ENCODE peak calls at places on chromosomes 16 and 17, in six cellular contexts. U is heart right ventricle, M is naive B cell, R is esophagus mucosa, E is heart left ventricle, N is left colon. Y is an unnamed sample.

GRCh38 chr16:50335198-50335958 is 33.4 kb downstream of the BRD7 start:
- ATAC-seq in U (no peak), M (no peak), R (peak), E (no peak), N (peak), Y (no peak)

GRCh38 chr16:8816967-8817662 is 19.5 kb downstream of the PMM2 start:
- ATAC-seq in U (no peak), M (no peak), R (no peak), E (no peak), N (no peak), Y (no peak)

GRCh38 chr16:75175074-75175473 is 26.8 kb downstream of the ZFP1 start:
- ATAC-seq in U (no peak), M (no peak), R (peak), E (no peak), N (no peak), Y (no peak)

GRCh38 chr17:76139801-76140660 is 1.0 kb downstream of the FOXJ1 start:
- ATAC-seq in U (no peak), M (peak), R (no peak), E (no peak), N (peak), Y (no peak)

GRCh38 chr16:86270696-86271095 is 239.6 kb upstream of the FOXF1 start:
- ATAC-seq in U (no peak), M (no peak), R (no peak), E (no peak), N (no peak), Y (no peak)

GRCh38 chr16:84195201-84196093 is 4.5 kb downstream of the ADAD2 start:
- ATAC-seq in U (no peak), M (no peak), R (no peak), E (no peak), N (no peak), Y (no peak)

GRCh38 chr16:23975293-23975692 is 139.5 kb downstream of the PRKCB start:
- ATAC-seq in U (no peak), M (no peak), R (no peak), E (no peak), N (no peak), Y (no peak)

GRCh38 chr17:57569860-57570259 is 175.2 kb downstream of the CCDC182 start:
- ATAC-seq in U (no peak), M (no peak), R (no peak), E (no peak), N (peak), Y (no peak)

GRCh38 chr16:70657956-70658355 is 11.6 kb downstream of the IL34 start:
- ATAC-seq in U (no peak), M (no peak), R (no peak), E (no peak), N (no peak), Y (no peak)

GRCh38 chr17:60170835-60171752 is 21.3 kb downstream of the CA4 start:
- ATAC-seq in U (no peak), M (no peak), R (peak), E (no peak), N (peak), Y (peak)

GRCh38 chr16:11612110-11612981 is 25.6 kb upstream of the LITAF start:
- ATAC-seq in U (peak), M (no peak), R (peak), E (peak), N (peak), Y (no peak)

GRCh38 chr16:84832488-84833141 is 12.8 kb downstream of the CRISPLD2 start:
- ATAC-seq in U (peak), M (no peak), R (peak), E (peak), N (peak), Y (no peak)

GRCh38 chr16:78593352-78593751 is 493.9 kb downstream of the WWOX start:
- ATAC-seq in U (no peak), M (no peak), R (no peak), E (no peak), N (no peak), Y (no peak)

GRCh38 chr16:58102665-58103427 is 26.3 kb downstream of the CFAP20 start:
- ATAC-seq in U (peak), M (no peak), R (no peak), E (peak), N (no peak), Y (no peak)

GRCh38 chr17:80663783-80664206 is 119.2 kb downstream of the RPTOR start:
- ATAC-seq in U (no peak), M (no peak), R (no peak), E (peak), N (no peak), Y (no peak)

GRCh38 chr16:5010576-5011329 is 23.0 kb downstream of the NAGPA start:
- ATAC-seq in U (no peak), M (no peak), R (no peak), E (no peak), N (no peak), Y (peak)

GRCh38 chr16:88662222-88662842 is 559 bp downstream of the MVD start:
- ATAC-seq in U (no peak), M (no peak), R (no peak), E (no peak), N (peak), Y (no peak)

GRCh38 chr16:1474471-1474795 is 395 bp downstream of the CLCN7 start:
- ATAC-seq in U (no peak), M (peak), R (no peak), E (no peak), N (no peak), Y (no peak)

GRCh38 chr17:6551909-6552768 is 4.2 kb downstream of the PITPNM3 start:
- ATAC-seq in U (peak), M (no peak), R (peak), E (peak), N (peak), Y (no peak)

GRCh38 chr17:44178133-44178532 is 7.6 kb downstream of the ASB16 start:
- ATAC-seq in U (no peak), M (no peak), R (peak), E (no peak), N (no peak), Y (no peak)

GRCh38 chr17:3573246-3574100 is 15.9 kb upstream of the TRPV3 start:
- ATAC-seq in U (no peak), M (no peak), R (no peak), E (no peak), N (no peak), Y (no peak)

GRCh38 chr17:51435641-51436091 is 175.3 kb downstream of the UTP18 start:
- ATAC-seq in U (no peak), M (no peak), R (peak), E (peak), N (peak), Y (peak)

GRCh38 chr16:15621456-15621855 is 21.5 kb downstream of the MARF1 start:
- ATAC-seq in U (peak), M (no peak), R (no peak), E (peak), N (no peak), Y (no peak)

GRCh38 chr16:70438325-70438982 is 446 bp downstream of the ST3GAL2 start:
- ATAC-seq in U (peak), M (no peak), R (peak), E (no peak), N (no peak), Y (peak)

GRCh38 chr16:52293209-52293608 is 253.7 kb downstream of the TOX3 start:
- ATAC-seq in U (no peak), M (no peak), R (no peak), E (no peak), N (peak), Y (no peak)

GRCh38 chr17:43377056-43377810 is 21.6 kb upstream of the ARL4D start:
- ATAC-seq in U (no peak), M (no peak), R (peak), E (no peak), N (no peak), Y (no peak)

GRCh38 chr17:35866356-35866950 is 2.2 kb downstream of the HEATR9 start:
- ATAC-seq in U (peak), M (no peak), R (no peak), E (peak), N (no peak), Y (peak)

GRCh38 chr17:41678411-41678906 is 10.2 kb upstream of the EIF1 start:
- ATAC-seq in U (peak), M (no peak), R (peak), E (peak), N (peak), Y (peak)

GRCh38 chr16:22188595-22189442 is 17.3 kb upstream of the EEF2K start:
- ATAC-seq in U (no peak), M (no peak), R (no peak), E (no peak), N (peak), Y (peak)

GRCh38 chr17:16945141-16945493 is 26.8 kb downstream of the TNFRSF13B start:
- ATAC-seq in U (no peak), M (no peak), R (no peak), E (no peak), N (no peak), Y (no peak)

GRCh38 chr17:61452301-61453290 is at the start of gene TBX4:
- ATAC-seq in U (no peak), M (no peak), R (no peak), E (no peak), N (no peak), Y (no peak)

GRCh38 chr17:36535669-36536081 is 888 bp downstream of the PIGW start:
- ATAC-seq in U (no peak), M (no peak), R (no peak), E (no peak), N (no peak), Y (peak)

GRCh38 chr16:53995378-53995777 is 291.2 kb downstream of the IRX3 start:
- ATAC-seq in U (peak), M (no peak), R (no peak), E (peak), N (no peak), Y (no peak)

GRCh38 chr17:6165806-6166205 is 95.6 kb downstream of the WSCD1 start:
- ATAC-seq in U (no peak), M (no peak), R (no peak), E (no peak), N (no peak), Y (no peak)

GRCh38 chr16:84630446-84631152 is 12.7 kb upstream of the COTL1 start:
- ATAC-seq in U (no peak), M (no peak), R (no peak), E (no peak), N (no peak), Y (no peak)

GRCh38 chr16:53089434-53090270 is 34.9 kb downstream of the CHD9 start:
- ATAC-seq in U (peak), M (no peak), R (no peak), E (peak), N (peak), Y (no peak)

GRCh38 chr16:19415918-19416317 is 1.8 kb upstream of the TMC5 start:
- ATAC-seq in U (no peak), M (no peak), R (no peak), E (no peak), N (no peak), Y (no peak)

GRCh38 chr17:62562656-62563055 is 64.8 kb upstream of the MRC2 start:
- ATAC-seq in U (no peak), M (no peak), R (no peak), E (no peak), N (peak), Y (no peak)

GRCh38 chr17:67377727-67378443 is 804 bp downstream of the PITPNC1 start:
- ATAC-seq in U (no peak), M (peak), R (peak), E (peak), N (peak), Y (peak)

Y was measured in SK-N-SH treated with all-trans-retinoic acid at 6 μM for 48 hours.